ENCODE peak calls at places on chromosomes 5 and 9, in four cellular contexts. U is HFF-Myc, G is coronary artery, K is left ventricle myocardium inferior. X is an unnamed sample.

GRCh38 chr5:73039082-73039481 is 81.3 kb upstream of the TMEM171 start:
- DNase-seq in U (no peak), G (no peak), K (no peak), X (no peak)

GRCh38 chr9:12862596-12862995 is 87.8 kb downstream of the LURAP1L start:
- DNase-seq in K (no peak), U (no peak), G (no peak), X (no peak)

GRCh38 chr9:98707158-98708102 is 1.3 kb downstream of the GABBR2 start:
- DNase-seq in U (peak; percentile 15), K (peak; percentile 39), G (no peak), X (no peak)

GRCh38 chr9:12923472-12924009 is 148.7 kb downstream of the LURAP1L start:
- DNase-seq in G (peak; percentile 79), K (peak; percentile 19), U (peak; percentile 24), X (peak; percentile 96)

GRCh38 chr9:88691811-88692210 is 156.8 kb downstream of the NXNL2 start:
- DNase-seq in G (no peak), K (no peak), U (no peak), X (no peak)

GRCh38 chr9:112945620-112946208 is 55.0 kb upstream of the SLC46A2 start:
- DNase-seq in G (no peak), U (no peak), K (no peak), X (no peak)

GRCh38 chr5:95350631-95351030 is 40.5 kb upstream of the FAM81B start:
- DNase-seq in G (no peak), K (no peak), U (no peak), X (no peak)

GRCh38 chr5:172035039-172035438 is 28.6 kb upstream of the FBXW11 start:
- DNase-seq in K (no peak), G (no peak), U (no peak), X (no peak)

GRCh38 chr5:67648201-67648671 is 451.6 kb upstream of the CD180 start:
- DNase-seq in U (peak; percentile 69), K (peak; percentile 89), G (peak; percentile 83), X (peak; percentile 94)

GRCh38 chr5:142059304-142059940 is 46.6 kb upstream of the GNPDA1 start:
- DNase-seq in G (no peak), K (no peak), U (no peak), X (no peak)

GRCh38 chr9:70479880-70480291 is 65.4 kb upstream of the KLF9 start:
- DNase-seq in G (no peak), U (no peak), K (no peak), X (no peak)

GRCh38 chr9:89635007-89635742 is 30.4 kb downstream of the GADD45G start:
- DNase-seq in U (no peak), G (no peak), K (no peak), X (peak; percentile 13)

GRCh38 chr9:134735441-134736175 is 94.0 kb downstream of the COL5A1 start:
- DNase-seq in U (no peak), G (no peak), K (peak; percentile 84), X (no peak)

GRCh38 chr9:129610473-129611301 is 10.2 kb downstream of the C9orf50 start:
- DNase-seq in G (peak; percentile 89), U (no peak), K (peak; percentile 81), X (no peak)

GRCh38 chr9:99296375-99296951 is 74.4 kb downstream of the SEC61B start:
- DNase-seq in U (no peak), K (peak; percentile 40), G (no peak), X (no peak)

GRCh38 chr9:135665795-135666189 is 2.7 kb downstream of the LCN9 start:
- DNase-seq in U (no peak), G (no peak), K (no peak), X (no peak)

GRCh38 chr9:88418715-88419540 is 30.7 kb downstream of the SPIN1 start:
- DNase-seq in G (no peak), U (no peak), K (no peak), X (no peak)

GRCh38 chr9:84432746-84433145 is 92.2 kb upstream of the SLC28A3 start:
- DNase-seq in K (no peak), U (no peak), G (no peak), X (no peak)

GRCh38 chr9:69173891-69174644 is at the start of gene TJP2:
- DNase-seq in K (peak; percentile 79), G (peak; percentile 84), U (no peak), X (no peak)

GRCh38 chr9:20505574-20505973 is 116.7 kb downstream of the MLLT3 start:
- DNase-seq in U (no peak), G (no peak), K (no peak), X (no peak)

GRCh38 chr9:71895122-71895521 is 15.9 kb downstream of the ABHD17B start:
- DNase-seq in G (no peak), K (no peak), U (no peak), X (no peak)

GRCh38 chr5:37248970-37249819 is at the start of gene CPLANE1:
- DNase-seq in K (peak; percentile 84), U (peak; percentile 14), G (peak; percentile 85), X (peak; percentile 27)

GRCh38 chr9:5389109-5389732 is 48.5 kb downstream of the PLGRKT start:
- DNase-seq in K (no peak), G (no peak), U (peak; percentile 38), X (peak; percentile 37)

GRCh38 chr5:68290260-68290674 is 74.7 kb downstream of the PIK3R1 start:
- DNase-seq in K (peak; percentile 25), U (no peak), G (no peak), X (no peak)

GRCh38 chr5:170159101-170159698 is 53.5 kb downstream of the FOXI1 start:
- DNase-seq in U (no peak), G (no peak), K (no peak), X (no peak)

GRCh38 chr5:56950626-56951130 is 1.2 kb downstream of the MIER3 start:
- DNase-seq in G (peak; percentile 80), U (peak; percentile 22), K (peak; percentile 71), X (no peak)

GRCh38 chr9:108880917-108881316 is 18.9 kb downstream of the ACTL7A start:
- DNase-seq in U (no peak), G (no peak), K (no peak), X (no peak)

GRCh38 chr9:136506425-136506824 is 23.6 kb upstream of the SEC16A start:
- DNase-seq in K (no peak), U (no peak), G (no peak), X (no peak)

GRCh38 chr5:179264641-179265528 is 80.4 kb downstream of the ADAMTS2 start:
- DNase-seq in U (no peak), G (peak; percentile 70), K (peak; percentile 12), X (no peak)

DNA sequence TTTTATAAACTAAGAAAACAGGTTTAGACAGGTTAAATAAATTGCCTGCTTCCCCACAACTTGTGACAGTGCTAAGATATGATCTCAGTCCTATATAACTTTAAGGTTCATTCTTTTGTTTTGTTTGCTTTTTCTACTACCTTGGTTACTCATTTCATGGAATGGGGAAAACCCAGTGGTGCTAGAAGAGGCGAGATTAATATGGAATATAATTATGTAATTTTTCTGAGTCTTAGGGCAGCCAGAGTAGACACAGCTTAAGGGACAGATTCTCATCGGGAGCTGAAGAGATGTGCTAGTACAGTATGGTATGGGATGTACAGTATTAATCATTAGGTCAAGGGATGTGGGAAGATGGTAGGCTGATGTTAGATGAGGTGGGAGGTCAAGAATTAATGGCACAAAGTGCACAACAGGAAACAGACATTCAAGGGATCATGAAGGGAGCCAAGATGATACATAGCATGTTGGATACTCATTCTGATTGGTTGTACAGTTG is 6.2 kb downstream of the TRIM32 start:
- DNase-seq in U (no peak), K (no peak), G (no peak), X (no peak)
- H3K4me3 ChIP-seq in U (no peak overlapping the region), K (no peak overlapping the region), G (no peak overlapping the region), X (no peak overlapping the region)

DNA sequence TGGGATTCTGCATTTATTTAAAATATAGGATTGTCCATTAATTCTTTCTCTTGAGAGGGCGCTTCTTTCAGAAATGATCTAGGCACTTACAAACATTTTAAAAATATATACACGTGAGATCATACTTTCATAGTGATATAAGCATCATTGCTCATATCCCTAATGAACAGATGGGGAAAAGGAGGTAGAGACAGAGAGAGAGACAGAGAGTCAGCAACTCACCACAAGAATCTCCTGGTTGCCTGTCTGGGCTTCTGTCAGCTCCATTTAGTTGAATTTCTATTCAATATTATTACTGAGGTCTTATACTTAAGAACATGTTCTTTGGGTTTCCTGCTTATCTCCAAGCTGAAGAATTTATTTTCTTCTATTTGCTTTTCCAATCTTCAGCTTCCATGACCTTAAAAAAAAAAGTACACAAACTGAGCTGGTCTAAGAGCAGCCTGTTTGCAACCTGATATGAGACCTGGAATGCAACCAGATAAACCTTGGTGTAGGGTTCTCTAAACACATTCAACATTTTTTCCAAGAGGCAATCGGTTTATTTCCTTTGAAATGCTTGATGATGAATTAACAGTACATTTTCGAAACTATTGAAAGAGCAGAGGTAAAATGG is 51.6 kb upstream of the LIFR start:
- DNase-seq in K (no peak), G (no peak), U (no peak), X (no peak)
- H3K4me3 ChIP-seq in K (no peak overlapping the region), G (no peak overlapping the region), U (no peak overlapping the region), X (no peak overlapping the region)

GRCh38 chr9:81594415-81594814 is 94.9 kb downstream of the TLE1 start:
- DNase-seq in K (no peak), G (no peak), U (no peak), X (no peak)

GRCh38 chr9:81592890-81593271 is 96.5 kb downstream of the TLE1 start:
- DNase-seq in U (no peak), G (peak; percentile 83), K (peak; percentile 36), X (no peak)

GRCh38 chr9:81597749-81598497 is 91.4 kb downstream of the TLE1 start:
- DNase-seq in K (no peak), U (no peak), G (no peak), X (no peak)

GRCh38 chr9:81596671-81597426 is 92.5 kb downstream of the TLE1 start:
- DNase-seq in U (no peak), G (no peak), K (no peak), X (no peak)

GRCh38 chr9:81595887-81596558 is 93.3 kb downstream of the TLE1 start:
- DNase-seq in G (no peak), U (no peak), K (no peak), X (no peak)
- H3K4me3 ChIP-seq in G (no peak overlapping the region), U (no peak overlapping the region), K (no peak overlapping the region), X (no peak overlapping the region)

GRCh38 chr9:101586651-101587050 is 8.1 kb downstream of the PPP3R2 start:
- DNase-seq in K (no peak), U (no peak), G (no peak), X (no peak)
- H3K4me3 ChIP-seq in K (no peak overlapping the region), U (no peak overlapping the region), G (no peak overlapping the region), X (no peak overlapping the region)

GRCh38 chr5:176371621-176372539 is 6.6 kb downstream of the ARL10 start:
- DNase-seq in G (no peak), U (no peak), K (no peak), X (no peak)
- H3K4me3 ChIP-seq in G (no peak overlapping the region), U (no peak overlapping the region), K (no peak overlapping the region), X (no peak overlapping the region)

DNA sequence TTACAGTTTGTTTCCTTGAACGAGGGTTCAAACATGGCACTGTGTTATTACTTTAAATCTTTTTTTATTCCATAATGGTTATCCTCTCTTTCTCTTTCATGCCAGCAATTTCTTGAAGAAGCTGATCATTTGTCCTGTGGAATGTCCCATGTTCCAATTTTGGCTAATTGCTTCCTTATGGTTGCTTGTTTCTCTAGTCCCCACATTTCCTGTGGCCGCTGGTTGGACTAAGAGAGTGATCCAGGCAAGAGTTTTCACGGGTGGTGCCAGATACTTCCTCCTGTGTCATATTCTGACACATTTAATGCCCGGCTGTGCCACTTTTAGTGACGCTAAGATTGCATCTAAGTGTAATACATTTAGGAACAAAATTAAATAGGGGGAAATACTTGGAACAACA is 83.8 kb upstream of the FAM169A start:
- DNase-seq in K (no peak), G (no peak), U (peak; percentile 55), X (no peak)
- H3K4me3 ChIP-seq in K (no peak overlapping the region), G (no peak overlapping the region), U (no peak overlapping the region), X (no peak overlapping the region)